ENCODE peak calls at places on chromosomes 7 and 10, in six cellular contexts. One of them, this sample, is unnamed.

GRCh38 chr7:80078159-80078731 is 56.4 kb upstream of the GNAI1 start:
- DNase-seq in sigmoid colon: no peak
- DNase-seq in left ventricle myocardium inferior: no peak
- DNase-seq in stimulated activated CD4-positive, alpha-beta T cell treated with anti-CD3 and anti-CD28 coated beads, TNF-alpha, amount 100 ng/mL, for 1 hour: no peak
- DNase-seq in nephron progenitor cell: no peak
- DNase-seq in AG20443: peak; percentile 17
- DNase-seq in this sample: no peak

GRCh38 chr10:105149371-105149871 is 508.3 kb downstream of the SORCS3 start:
- DNase-seq in AG20443: no peak
- DNase-seq in nephron progenitor cell: no peak
- DNase-seq in stimulated activated CD4-positive, alpha-beta T cell treated with anti-CD3 and anti-CD28 coated beads, TNF-alpha, amount 100 ng/mL, for 1 hour: no peak
- DNase-seq in left ventricle myocardium inferior: no peak
- DNase-seq in sigmoid colon: no peak
- DNase-seq in this sample: no peak

GRCh38 chr7:23350466-23350865 is 51.3 kb downstream of the MALSU1 start:
- DNase-seq in nephron progenitor cell: no peak
- DNase-seq in AG20443: no peak
- DNase-seq in left ventricle myocardium inferior: no peak
- DNase-seq in stimulated activated CD4-positive, alpha-beta T cell treated with anti-CD3 and anti-CD28 coated beads, TNF-alpha, amount 100 ng/mL, for 1 hour: no peak
- DNase-seq in sigmoid colon: no peak
- DNase-seq in this sample: no peak

GRCh38 chr7:114087674-114088539 is 169.1 kb upstream of the PPP1R3A start:
- DNase-seq in stimulated activated CD4-positive, alpha-beta T cell treated with anti-CD3 and anti-CD28 coated beads, TNF-alpha, amount 100 ng/mL, for 1 hour: no peak
- DNase-seq in nephron progenitor cell: peak; percentile 15
- DNase-seq in sigmoid colon: peak; percentile 64
- DNase-seq in AG20443: no peak
- DNase-seq in left ventricle myocardium inferior: no peak
- DNase-seq in this sample: no peak

GRCh38 chr10:97454330-97455036 is 8.5 kb downstream of the ZDHHC16 start:
- DNase-seq in AG20443: no peak
- DNase-seq in stimulated activated CD4-positive, alpha-beta T cell treated with anti-CD3 and anti-CD28 coated beads, TNF-alpha, amount 100 ng/mL, for 1 hour: peak; percentile 9
- DNase-seq in left ventricle myocardium inferior: no peak
- DNase-seq in sigmoid colon: no peak
- DNase-seq in nephron progenitor cell: no peak
- DNase-seq in this sample: no peak

GRCh38 chr10:69952069-69952800 is 100.4 kb upstream of the MACROH2A2 start:
- DNase-seq in stimulated activated CD4-positive, alpha-beta T cell treated with anti-CD3 and anti-CD28 coated beads, TNF-alpha, amount 100 ng/mL, for 1 hour: no peak
- DNase-seq in nephron progenitor cell: no peak
- DNase-seq in sigmoid colon: peak; percentile 41
- DNase-seq in AG20443: no peak
- DNase-seq in left ventricle myocardium inferior: no peak
- DNase-seq in this sample: no peak

GRCh38 chr7:73606801-73607691 is 17.3 kb downstream of the MLXIPL start:
- DNase-seq in AG20443: peak; percentile 85
- DNase-seq in stimulated activated CD4-positive, alpha-beta T cell treated with anti-CD3 and anti-CD28 coated beads, TNF-alpha, amount 100 ng/mL, for 1 hour: peak; percentile 23
- DNase-seq in nephron progenitor cell: peak; percentile 93
- DNase-seq in sigmoid colon: no peak
- DNase-seq in left ventricle myocardium inferior: peak; percentile 33
- DNase-seq in this sample: peak; percentile 78

GRCh38 chr10:24209946-24210491 is 1.1 kb downstream of the KIAA1217 start:
- DNase-seq in left ventricle myocardium inferior: no peak
- DNase-seq in stimulated activated CD4-positive, alpha-beta T cell treated with anti-CD3 and anti-CD28 coated beads, TNF-alpha, amount 100 ng/mL, for 1 hour: no peak
- DNase-seq in sigmoid colon: no peak
- DNase-seq in AG20443: peak; percentile 37
- DNase-seq in nephron progenitor cell: no peak
- DNase-seq in this sample: no peak

GRCh38 chr7:51847461-51848134 is 531.0 kb upstream of the COBL start:
- DNase-seq in nephron progenitor cell: peak; percentile 23
- DNase-seq in sigmoid colon: no peak
- DNase-seq in AG20443: no peak
- DNase-seq in stimulated activated CD4-positive, alpha-beta T cell treated with anti-CD3 and anti-CD28 coated beads, TNF-alpha, amount 100 ng/mL, for 1 hour: no peak
- DNase-seq in left ventricle myocardium inferior: no peak
- DNase-seq in this sample: no peak

GRCh38 chr10:86556933-86557649 is 35.5 kb upstream of the WAPL start:
- DNase-seq in stimulated activated CD4-positive, alpha-beta T cell treated with anti-CD3 and anti-CD28 coated beads, TNF-alpha, amount 100 ng/mL, for 1 hour: no peak
- DNase-seq in nephron progenitor cell: no peak
- DNase-seq in left ventricle myocardium inferior: no peak
- DNase-seq in sigmoid colon: no peak
- DNase-seq in AG20443: no peak
- DNase-seq in this sample: no peak

GRCh38 chr10:63976538-63976937 is 455.3 kb downstream of the REEP3 start:
- DNase-seq in left ventricle myocardium inferior: no peak
- DNase-seq in sigmoid colon: no peak
- DNase-seq in nephron progenitor cell: peak; percentile 57
- DNase-seq in AG20443: peak; percentile 77
- DNase-seq in stimulated activated CD4-positive, alpha-beta T cell treated with anti-CD3 and anti-CD28 coated beads, TNF-alpha, amount 100 ng/mL, for 1 hour: no peak
- DNase-seq in this sample: peak; percentile 72

GRCh38 chr7:159064121-159064815 is 80.4 kb downstream of the VIPR2 start:
- DNase-seq in sigmoid colon: no peak
- DNase-seq in left ventricle myocardium inferior: no peak
- DNase-seq in nephron progenitor cell: no peak
- DNase-seq in stimulated activated CD4-positive, alpha-beta T cell treated with anti-CD3 and anti-CD28 coated beads, TNF-alpha, amount 100 ng/mL, for 1 hour: no peak
- DNase-seq in AG20443: no peak
- DNase-seq in this sample: peak; percentile 60

GRCh38 chr10:124632566-124632965 is 111.6 kb downstream of the FAM53B start:
- DNase-seq in AG20443: no peak
- DNase-seq in sigmoid colon: no peak
- DNase-seq in nephron progenitor cell: no peak
- DNase-seq in stimulated activated CD4-positive, alpha-beta T cell treated with anti-CD3 and anti-CD28 coated beads, TNF-alpha, amount 100 ng/mL, for 1 hour: no peak
- DNase-seq in left ventricle myocardium inferior: no peak
- DNase-seq in this sample: no peak

GRCh38 chr7:96928965-96929364 is 76.4 kb upstream of the DLX6 start:
- DNase-seq in AG20443: no peak
- DNase-seq in nephron progenitor cell: no peak
- DNase-seq in stimulated activated CD4-positive, alpha-beta T cell treated with anti-CD3 and anti-CD28 coated beads, TNF-alpha, amount 100 ng/mL, for 1 hour: no peak
- DNase-seq in left ventricle myocardium inferior: no peak
- DNase-seq in sigmoid colon: no peak
- DNase-seq in this sample: no peak

GRCh38 chr7:43385856-43386255 is 197.1 kb upstream of the STK17A start:
- DNase-seq in left ventricle myocardium inferior: no peak
- DNase-seq in nephron progenitor cell: no peak
- DNase-seq in sigmoid colon: no peak
- DNase-seq in stimulated activated CD4-positive, alpha-beta T cell treated with anti-CD3 and anti-CD28 coated beads, TNF-alpha, amount 100 ng/mL, for 1 hour: no peak
- DNase-seq in AG20443: no peak
- DNase-seq in this sample: no peak

GRCh38 chr10:49170632-49171325 is 17.4 kb downstream of the TMEM273 start:
- DNase-seq in sigmoid colon: no peak
- DNase-seq in stimulated activated CD4-positive, alpha-beta T cell treated with anti-CD3 and anti-CD28 coated beads, TNF-alpha, amount 100 ng/mL, for 1 hour: no peak
- DNase-seq in left ventricle myocardium inferior: no peak
- DNase-seq in nephron progenitor cell: no peak
- DNase-seq in AG20443: no peak
- DNase-seq in this sample: no peak

GRCh38 chr10:130233426-130233825 is 97.2 kb downstream of the GLRX3 start:
- DNase-seq in left ventricle myocardium inferior: no peak
- DNase-seq in sigmoid colon: peak; percentile 7
- DNase-seq in nephron progenitor cell: no peak
- DNase-seq in stimulated activated CD4-positive, alpha-beta T cell treated with anti-CD3 and anti-CD28 coated beads, TNF-alpha, amount 100 ng/mL, for 1 hour: no peak
- DNase-seq in AG20443: no peak
- DNase-seq in this sample: peak; percentile 34

GRCh38 chr10:113096111-113097045 is 146.3 kb downstream of the TCF7L2 start:
- DNase-seq in AG20443: peak; percentile 36
- DNase-seq in sigmoid colon: peak; percentile 79
- DNase-seq in stimulated activated CD4-positive, alpha-beta T cell treated with anti-CD3 and anti-CD28 coated beads, TNF-alpha, amount 100 ng/mL, for 1 hour: no peak
- DNase-seq in nephron progenitor cell: no peak
- DNase-seq in left ventricle myocardium inferior: no peak
- DNase-seq in this sample: no peak

GRCh38 chr10:56116684-56117083 is 244.4 kb downstream of the ZWINT start:
- DNase-seq in sigmoid colon: no peak
- DNase-seq in nephron progenitor cell: no peak
- DNase-seq in stimulated activated CD4-positive, alpha-beta T cell treated with anti-CD3 and anti-CD28 coated beads, TNF-alpha, amount 100 ng/mL, for 1 hour: no peak
- DNase-seq in left ventricle myocardium inferior: no peak
- DNase-seq in AG20443: no peak
- DNase-seq in this sample: no peak

GRCh38 chr7:26346611-26347200 is 55.0 kb downstream of the SNX10 start:
- DNase-seq in AG20443: no peak
- DNase-seq in sigmoid colon: no peak
- DNase-seq in left ventricle myocardium inferior: no peak
- DNase-seq in stimulated activated CD4-positive, alpha-beta T cell treated with anti-CD3 and anti-CD28 coated beads, TNF-alpha, amount 100 ng/mL, for 1 hour: no peak
- DNase-seq in nephron progenitor cell: no peak
- DNase-seq in this sample: peak; percentile 67

GRCh38 chr7:27164381-27165088 is 802 bp downstream of the HOXA9 start:
- DNase-seq in left ventricle myocardium inferior: peak; percentile 14
- DNase-seq in sigmoid colon: peak; percentile 87
- DNase-seq in stimulated activated CD4-positive, alpha-beta T cell treated with anti-CD3 and anti-CD28 coated beads, TNF-alpha, amount 100 ng/mL, for 1 hour: no peak
- DNase-seq in nephron progenitor cell: peak; percentile 62
- DNase-seq in AG20443: peak; percentile 33
- DNase-seq in this sample: peak; percentile 70

GRCh38 chr10:62742447-62743105 is 61.9 kb upstream of the ADO start:
- DNase-seq in AG20443: no peak
- DNase-seq in stimulated activated CD4-positive, alpha-beta T cell treated with anti-CD3 and anti-CD28 coated beads, TNF-alpha, amount 100 ng/mL, for 1 hour: no peak
- DNase-seq in nephron progenitor cell: no peak
- DNase-seq in left ventricle myocardium inferior: no peak
- DNase-seq in sigmoid colon: no peak
- DNase-seq in this sample: no peak

GRCh38 chr7:142357953-142358520 is 100.2 kb upstream of the PRSS58 start:
- DNase-seq in stimulated activated CD4-positive, alpha-beta T cell treated with anti-CD3 and anti-CD28 coated beads, TNF-alpha, amount 100 ng/mL, for 1 hour: no peak
- DNase-seq in left ventricle myocardium inferior: no peak
- DNase-seq in nephron progenitor cell: peak; percentile 37
- DNase-seq in sigmoid colon: no peak
- DNase-seq in AG20443: peak; percentile 70
- DNase-seq in this sample: no peak

GRCh38 chr7:100726998-100727761 is 6.2 kb upstream of the ZAN start:
- DNase-seq in stimulated activated CD4-positive, alpha-beta T cell treated with anti-CD3 and anti-CD28 coated beads, TNF-alpha, amount 100 ng/mL, for 1 hour: no peak
- DNase-seq in AG20443: peak; percentile 90
- DNase-seq in left ventricle myocardium inferior: no peak
- DNase-seq in nephron progenitor cell: no peak
- DNase-seq in sigmoid colon: peak; percentile 79
- DNase-seq in this sample: no peak

GRCh38 chr7:22001345-22002004 is 55.8 kb upstream of the CDCA7L start:
- DNase-seq in AG20443: peak; percentile 84
- DNase-seq in left ventricle myocardium inferior: no peak
- DNase-seq in sigmoid colon: no peak
- DNase-seq in stimulated activated CD4-positive, alpha-beta T cell treated with anti-CD3 and anti-CD28 coated beads, TNF-alpha, amount 100 ng/mL, for 1 hour: no peak
- DNase-seq in nephron progenitor cell: peak; percentile 26
- DNase-seq in this sample: no peak

GRCh38 chr10:119205926-119206602 is 1.3 kb upstream of the GRK5 start:
- DNase-seq in AG20443: no peak
- DNase-seq in left ventricle myocardium inferior: peak; percentile 83
- DNase-seq in nephron progenitor cell: peak; percentile 27
- DNase-seq in stimulated activated CD4-positive, alpha-beta T cell treated with anti-CD3 and anti-CD28 coated beads, TNF-alpha, amount 100 ng/mL, for 1 hour: no peak
- DNase-seq in sigmoid colon: peak; percentile 87
- DNase-seq in this sample: peak; percentile 81

GRCh38 chr7:159103382-159104187 is 41.1 kb downstream of the VIPR2 start:
- DNase-seq in stimulated activated CD4-positive, alpha-beta T cell treated with anti-CD3 and anti-CD28 coated beads, TNF-alpha, amount 100 ng/mL, for 1 hour: no peak
- DNase-seq in sigmoid colon: peak; percentile 46
- DNase-seq in nephron progenitor cell: no peak
- DNase-seq in AG20443: no peak
- DNase-seq in left ventricle myocardium inferior: no peak
- DNase-seq in this sample: peak; percentile 53

GRCh38 chr10:110860576-110861241 is 11.0 kb upstream of the PDCD4 start:
- DNase-seq in AG20443: no peak
- DNase-seq in nephron progenitor cell: no peak
- DNase-seq in left ventricle myocardium inferior: no peak
- DNase-seq in sigmoid colon: peak; percentile 36
- DNase-seq in stimulated activated CD4-positive, alpha-beta T cell treated with anti-CD3 and anti-CD28 coated beads, TNF-alpha, amount 100 ng/mL, for 1 hour: no peak
- DNase-seq in this sample: no peak

GRCh38 chr7:91287685-91288084 is 23.5 kb downstream of the FZD1 start:
- DNase-seq in stimulated activated CD4-positive, alpha-beta T cell treated with anti-CD3 and anti-CD28 coated beads, TNF-alpha, amount 100 ng/mL, for 1 hour: no peak
- DNase-seq in nephron progenitor cell: no peak
- DNase-seq in AG20443: no peak
- DNase-seq in sigmoid colon: no peak
- DNase-seq in left ventricle myocardium inferior: no peak
- DNase-seq in this sample: no peak

GRCh38 chr7:131899271-131900030 is 343.0 kb upstream of the PODXL start:
- DNase-seq in sigmoid colon: no peak
- DNase-seq in AG20443: no peak
- DNase-seq in left ventricle myocardium inferior: no peak
- DNase-seq in nephron progenitor cell: no peak
- DNase-seq in stimulated activated CD4-positive, alpha-beta T cell treated with anti-CD3 and anti-CD28 coated beads, TNF-alpha, amount 100 ng/mL, for 1 hour: no peak
- DNase-seq in this sample: no peak

GRCh38 chr10:91410638-91411367 is 659 bp downstream of the HECTD2 start:
- DNase-seq in AG20443: peak; percentile 67
- DNase-seq in stimulated activated CD4-positive, alpha-beta T cell treated with anti-CD3 and anti-CD28 coated beads, TNF-alpha, amount 100 ng/mL, for 1 hour: no peak
- DNase-seq in sigmoid colon: no peak
- DNase-seq in nephron progenitor cell: no peak
- DNase-seq in left ventricle myocardium inferior: no peak
- DNase-seq in this sample: no peak

GRCh38 chr10:7590271-7590670 is 76.5 kb downstream of the ITIH5 start:
- DNase-seq in AG20443: no peak
- DNase-seq in left ventricle myocardium inferior: no peak
- DNase-seq in sigmoid colon: no peak
- DNase-seq in stimulated activated CD4-positive, alpha-beta T cell treated with anti-CD3 and anti-CD28 coated beads, TNF-alpha, amount 100 ng/mL, for 1 hour: no peak
- DNase-seq in nephron progenitor cell: no peak
- DNase-seq in this sample: no peak

GRCh38 chr7:146655928-146656797 is 539.6 kb downstream of the CNTNAP2 start:
- DNase-seq in AG20443: no peak
- DNase-seq in sigmoid colon: no peak
- DNase-seq in stimulated activated CD4-positive, alpha-beta T cell treated with anti-CD3 and anti-CD28 coated beads, TNF-alpha, amount 100 ng/mL, for 1 hour: no peak
- DNase-seq in nephron progenitor cell: no peak
- DNase-seq in left ventricle myocardium inferior: no peak
- DNase-seq in this sample: no peak

GRCh38 chr7:27345964-27346363 is 103.4 kb downstream of the EVX1 start:
- DNase-seq in left ventricle myocardium inferior: no peak
- DNase-seq in sigmoid colon: no peak
- DNase-seq in nephron progenitor cell: no peak
- DNase-seq in AG20443: no peak
- DNase-seq in stimulated activated CD4-positive, alpha-beta T cell treated with anti-CD3 and anti-CD28 coated beads, TNF-alpha, amount 100 ng/mL, for 1 hour: no peak
- DNase-seq in this sample: no peak

GRCh38 chr7:7148799-7149481 is 33.4 kb upstream of the C1GALT1 start:
- DNase-seq in sigmoid colon: no peak
- DNase-seq in stimulated activated CD4-positive, alpha-beta T cell treated with anti-CD3 and anti-CD28 coated beads, TNF-alpha, amount 100 ng/mL, for 1 hour: no peak
- DNase-seq in nephron progenitor cell: no peak
- DNase-seq in left ventricle myocardium inferior: no peak
- DNase-seq in AG20443: peak; percentile 17
- DNase-seq in this sample: peak; percentile 73

GRCh38 chr10:25875555-25876165 is 58.4 kb upstream of the MYO3A start:
- DNase-seq in stimulated activated CD4-positive, alpha-beta T cell treated with anti-CD3 and anti-CD28 coated beads, TNF-alpha, amount 100 ng/mL, for 1 hour: peak; percentile 7
- DNase-seq in AG20443: peak; percentile 66
- DNase-seq in left ventricle myocardium inferior: peak; percentile 51
- DNase-seq in nephron progenitor cell: peak; percentile 86
- DNase-seq in sigmoid colon: no peak
- DNase-seq in this sample: peak; percentile 69

GRCh38 chr7:48298779-48299178 is 127.5 kb downstream of the ABCA13 start:
- DNase-seq in nephron progenitor cell: no peak
- DNase-seq in sigmoid colon: no peak
- DNase-seq in stimulated activated CD4-positive, alpha-beta T cell treated with anti-CD3 and anti-CD28 coated beads, TNF-alpha, amount 100 ng/mL, for 1 hour: no peak
- DNase-seq in left ventricle myocardium inferior: no peak
- DNase-seq in AG20443: peak; percentile 64
- DNase-seq in this sample: no peak

GRCh38 chr10:59337254-59337653 is 25.1 kb downstream of the FAM13C start:
- DNase-seq in sigmoid colon: peak; percentile 71
- DNase-seq in nephron progenitor cell: no peak
- DNase-seq in left ventricle myocardium inferior: no peak
- DNase-seq in stimulated activated CD4-positive, alpha-beta T cell treated with anti-CD3 and anti-CD28 coated beads, TNF-alpha, amount 100 ng/mL, for 1 hour: no peak
- DNase-seq in AG20443: peak; percentile 59
- DNase-seq in this sample: no peak

GRCh38 chr10:283916-284356 is 148.7 kb downstream of the ZMYND11 start:
- DNase-seq in sigmoid colon: no peak
- DNase-seq in AG20443: no peak
- DNase-seq in nephron progenitor cell: no peak
- DNase-seq in left ventricle myocardium inferior: no peak
- DNase-seq in stimulated activated CD4-positive, alpha-beta T cell treated with anti-CD3 and anti-CD28 coated beads, TNF-alpha, amount 100 ng/mL, for 1 hour: no peak
- DNase-seq in this sample: no peak

GRCh38 chr7:33705333-33705833 is 200.0 kb upstream of the BMPER start:
- DNase-seq in nephron progenitor cell: no peak
- DNase-seq in AG20443: no peak
- DNase-seq in sigmoid colon: no peak
- DNase-seq in stimulated activated CD4-positive, alpha-beta T cell treated with anti-CD3 and anti-CD28 coated beads, TNF-alpha, amount 100 ng/mL, for 1 hour: no peak
- DNase-seq in left ventricle myocardium inferior: no peak
- DNase-seq in this sample: no peak